ENCODE peak calls at places on chromosomes 16 and 17, in eight cellular contexts. S is HEK293T; H is CD8-positive, alpha-beta T cell; V is IMR-90; E is omental fat pad; X is H7; Q is neural crest cell; W is A549. U is an unnamed sample.

GRCh38 chr17:60155815-60156214 is 6.0 kb downstream of the CA4 start:
- DNase-seq in S (no peak), H (no peak), V (no peak), E (no peak), X (peak), Q (no peak), W (no peak), U (no peak)

GRCh38 chr16:11205754-11206459 is 50.1 kb downstream of the SOCS1 start:
- DNase-seq in S (no peak), H (no peak), V (peak), E (no peak), X (peak), Q (no peak), W (no peak), U (no peak)

GRCh38 chr17:63487014-63487339 is 10.1 kb downstream of the ACE start:
- DNase-seq in S (no peak), H (no peak), V (no peak), E (no peak), X (peak), Q (no peak), W (no peak), U (no peak)

GRCh38 chr16:56616608-56617211 is 8.3 kb downstream of the MT2A start:
- DNase-seq in S (no peak), H (no peak), V (no peak), E (no peak), X (no peak), Q (no peak), W (no peak), U (no peak)

GRCh38 chr17:19760781-19761180 is 12.7 kb upstream of the ALDH3A1 start:
- DNase-seq in S (no peak), H (no peak), V (no peak), E (peak), X (no peak), Q (no peak), W (no peak), U (no peak)

GRCh38 chr16:13021996-13022395 is 120.6 kb downstream of the SHISA9 start:
- DNase-seq in S (no peak), H (no peak), V (no peak), E (no peak), X (no peak), Q (no peak), W (no peak), U (no peak)

GRCh38 chr17:40722146-40722720 is 18.7 kb upstream of the KRT24 start:
- DNase-seq in S (no peak), H (no peak), V (no peak), E (no peak), X (no peak), Q (no peak), W (no peak), U (no peak)

GRCh38 chr17:10754861-10755591 is 25.2 kb upstream of the TMEM220 start:
- DNase-seq in S (no peak), H (no peak), V (no peak), E (no peak), X (peak), Q (no peak), W (no peak), U (no peak)

GRCh38 chr17:30351730-30352129 is 17.9 kb upstream of the TMIGD1 start:
- DNase-seq in S (no peak), H (no peak), V (no peak), E (no peak), X (no peak), Q (no peak), W (no peak), U (no peak)

GRCh38 chr17:14303343-14304221 is 2.7 kb downstream of the HS3ST3B1 start:
- DNase-seq in S (no peak), H (no peak), V (no peak), E (no peak), X (peak), Q (no peak), W (no peak), U (no peak)

GRCh38 chr17:14997290-14997689 is 267.8 kb downstream of the PMP22 start:
- DNase-seq in S (no peak), H (no peak), V (no peak), E (no peak), X (no peak), Q (no peak), W (no peak), U (no peak)

GRCh38 chr17:10879110-10879509 is 41.2 kb upstream of the PIRT start:
- DNase-seq in S (peak), H (no peak), V (no peak), E (no peak), X (peak), Q (peak), W (peak), U (no peak)

GRCh38 chr17:53655591-53655990 is 167.1 kb upstream of the KIF2B start:
- DNase-seq in S (no peak), H (no peak), V (peak), E (no peak), X (no peak), Q (no peak), W (no peak), U (no peak)

GRCh38 chr17:32960815-32961214 is 30.8 kb upstream of the SPACA3 start:
- DNase-seq in S (no peak), H (no peak), V (no peak), E (no peak), X (no peak), Q (no peak), W (no peak), U (no peak)

GRCh38 chr17:81553616-81554181 is 1.5 kb upstream of the FAAP100 start:
- DNase-seq in S (no peak), H (no peak), V (peak), E (no peak), X (no peak), Q (no peak), W (peak), U (peak)

GRCh38 chr16:31460582-31461002 is 1.3 kb downstream of the ARMC5 start:
- DNase-seq in S (no peak), H (no peak), V (peak), E (no peak), X (no peak), Q (no peak), W (peak), U (no peak)

GRCh38 chr17:2178798-2179505 is 124.0 kb downstream of the HIC1 start:
- DNase-seq in S (no peak), H (no peak), V (no peak), E (no peak), X (no peak), Q (no peak), W (no peak), U (no peak)

GRCh38 chr16:67311607-67312449 is 14.7 kb downstream of the KCTD19 start:
- DNase-seq in S (peak), H (no peak), V (peak), E (peak), X (no peak), Q (no peak), W (peak), U (no peak)

GRCh38 chr17:4719684-4720221 is 9.3 kb downstream of the ARRB2 start:
- DNase-seq in S (peak), H (no peak), V (no peak), E (no peak), X (peak), Q (no peak), W (peak), U (no peak)

GRCh38 chr17:13728751-13729150 is 127.0 kb upstream of the HS3ST3A1 start:
- DNase-seq in S (no peak), H (no peak), V (peak), E (no peak), X (no peak), Q (no peak), W (no peak), U (no peak)

GRCh38 chr16:66270333-66270927 is 96.1 kb upstream of the CDH5 start:
- DNase-seq in S (peak), H (peak), V (peak), E (peak), X (peak), Q (peak), W (peak), U (peak)

GRCh38 chr17:75151893-75152292 is 2.4 kb downstream of the JPT1 start:
- DNase-seq in S (no peak), H (no peak), V (peak), E (no peak), X (no peak), Q (no peak), W (no peak), U (peak)

GRCh38 chr17:16980813-16981731 is 9.2 kb upstream of the TNFRSF13B start:
- DNase-seq in S (no peak), H (no peak), V (no peak), E (no peak), X (peak), Q (no peak), W (no peak), U (no peak)

GRCh38 chr16:2033057-2033911 is 6.6 kb downstream of the NHERF2 start:
- DNase-seq in S (no peak), H (no peak), V (peak), E (no peak), X (peak), Q (no peak), W (peak), U (no peak)

GRCh38 chr17:11803226-11803625 is 194.0 kb downstream of the ZNF18 start:
- DNase-seq in S (no peak), H (no peak), V (no peak), E (no peak), X (no peak), Q (no peak), W (no peak), U (no peak)

GRCh38 chr16:11296706-11297491 is 15.8 kb upstream of the PRM1 start:
- DNase-seq in S (no peak), H (no peak), V (no peak), E (no peak), X (no peak), Q (no peak), W (no peak), U (no peak)

GRCh38 chr17:17877548-17878358 is 41.0 kb upstream of the SREBF1 start:
- DNase-seq in S (peak), H (no peak), V (peak), E (no peak), X (peak), Q (no peak), W (no peak), U (peak)

GRCh38 chr17:65956814-65957213 is 235.1 kb downstream of the CEP112 start:
- DNase-seq in S (no peak), H (no peak), V (peak), E (no peak), X (no peak), Q (no peak), W (no peak), U (no peak)

GRCh38 chr16:4768549-4769305 is 1.8 kb upstream of the ZNF500 start:
- DNase-seq in S (peak), H (peak), V (peak), E (peak), X (peak), Q (peak), W (peak), U (peak)

GRCh38 chr16:30472328-30472942 is at the start of gene ITGAL:
- DNase-seq in S (no peak), H (peak), V (no peak), E (no peak), X (peak), Q (no peak), W (no peak), U (no peak)

GRCh38 chr16:24826817-24827566 is 18.8 kb upstream of the SLC5A11 start:
- DNase-seq in S (no peak), H (no peak), V (no peak), E (no peak), X (no peak), Q (no peak), W (no peak), U (no peak)

GRCh38 chr16:35743101-35743692 is 2283.8 kb downstream of the TP53TG3F start:
- DNase-seq in S (no peak), H (no peak), V (no peak), E (no peak), X (no peak), Q (no peak), W (no peak), U (no peak)

GRCh38 chr17:27499451-27500265 is 43.4 kb downstream of the KSR1 start:
- DNase-seq in S (no peak), H (no peak), V (no peak), E (no peak), X (no peak), Q (no peak), W (no peak), U (no peak)

GRCh38 chr16:78402797-78403196 is 303.3 kb downstream of the WWOX start:
- DNase-seq in S (no peak), H (no peak), V (no peak), E (no peak), X (no peak), Q (no peak), W (no peak), U (no peak)

U was measured in NCI-H2081.